ENCODE peak calls at places on chromosomes 1 and 21, in seven cellular contexts. U is fibroblast of the conjunctiva, Z is fibroblast of pulmonary artery, S is GOT3, F is Ammon's horn, I is NCI-H146, B is GM10248. X is an unnamed sample.
A peak's percentile ranks its signal among the peaks of the same experiment; 100 is the strongest.

GRCh38 chr1:56797079-56797685 is 22.0 kb downstream of the FYB2 start:
- DNase-seq in U (no peak), Z (no peak), S (no peak), F (no peak), I (no peak), B (no peak), X (peak; percentile 16)

GRCh38 chr1:228104526-228105251 is 1.6 kb upstream of the C1orf35 start:
- DNase-seq in U (no peak), Z (no peak), S (no peak), F (no peak), I (no peak), B (no peak), X (no peak)

GRCh38 chr1:85659174-85659573 is 49.1 kb downstream of the ZNHIT6 start:
- DNase-seq in U (no peak), Z (no peak), S (no peak), F (no peak), I (no peak), B (no peak), X (no peak)

GRCh38 chr1:88145752-88146151 is 538.3 kb upstream of the PKN2 start:
- DNase-seq in U (no peak), Z (no peak), S (no peak), F (no peak), I (no peak), B (no peak), X (no peak)

GRCh38 chr1:15949453-15950245 is 26.3 kb downstream of the ZBTB17 start:
- DNase-seq in U (peak; percentile 93), Z (peak; percentile 98), S (peak; percentile 50), F (peak; percentile 67), I (no peak), B (peak; percentile 92), X (peak; percentile 41)

GRCh38 chr1:5898266-5898665 is 94.0 kb downstream of the NPHP4 start:
- DNase-seq in U (no peak), Z (no peak), S (no peak), F (no peak), I (no peak), B (no peak), X (no peak)

GRCh38 chr21:37580690-37581089 is 214.1 kb downstream of the DYRK1A start:
- DNase-seq in U (no peak), Z (no peak), S (no peak), F (no peak), I (no peak), B (no peak), X (no peak)

GRCh38 chr1:21322681-21323016 is 32.4 kb upstream of the ECE1 start:
- DNase-seq in U (no peak), Z (peak; percentile 50), S (no peak), F (no peak), I (no peak), B (no peak), X (no peak)

GRCh38 chr21:31991356-31992331 is 118.8 kb downstream of the HUNK start:
- DNase-seq in U (no peak), Z (no peak), S (no peak), F (no peak), I (no peak), B (no peak), X (no peak)

GRCh38 chr21:18951291-18952038 is 547.9 kb upstream of the TMPRSS15 start:
- DNase-seq in U (no peak), Z (peak; percentile 0), S (no peak), F (peak; percentile 43), I (no peak), B (no peak), X (peak; percentile 86)

GRCh38 chr1:236890152-236891056 is 95.3 kb downstream of the MTR start:
- DNase-seq in U (no peak), Z (no peak), S (no peak), F (no peak), I (no peak), B (no peak), X (no peak)

GRCh38 chr1:19028110-19028509 is 71.6 kb upstream of the IFFO2 start:
- DNase-seq in U (no peak), Z (no peak), S (no peak), F (no peak), I (no peak), B (no peak), X (peak; percentile 88)

GRCh38 chr1:32538887-32539583 is at the start of gene ZBTB8A:
- DNase-seq in U (peak; percentile 40), Z (peak; percentile 66), S (no peak), F (peak; percentile 39), I (peak; percentile 65), B (peak; percentile 37), X (peak; percentile 65)

GRCh38 chr1:71031426-71031825 is 16.2 kb downstream of the PTGER3 start:
- DNase-seq in U (no peak), Z (no peak), S (no peak), F (no peak), I (no peak), B (no peak), X (no peak)

GRCh38 chr1:1175221-1176062 is 1.8 kb downstream of the TTLL10 start:
- DNase-seq in U (no peak), Z (no peak), S (no peak), F (no peak), I (no peak), B (no peak), X (no peak)

GRCh38 chr21:41316200-41316599 is 401 bp upstream of the FAM3B start:
- DNase-seq in U (no peak), Z (no peak), S (no peak), F (no peak), I (peak; percentile 69), B (no peak), X (no peak)

GRCh38 chr1:18927082-18927653 is 24.8 kb upstream of the ALDH4A1 start:
- DNase-seq in U (no peak), Z (no peak), S (no peak), F (no peak), I (no peak), B (peak; percentile 33), X (no peak)

GRCh38 chr1:12461764-12462163 is 156.2 kb downstream of the DHRS3 start:
- DNase-seq in U (no peak), Z (no peak), S (no peak), F (no peak), I (no peak), B (no peak), X (no peak)

GRCh38 chr1:168064216-168064615 is 72.5 kb downstream of the GPR161 start:
- DNase-seq in U (no peak), Z (no peak), S (no peak), F (no peak), I (no peak), B (no peak), X (no peak)

GRCh38 chr1:245375789-245376188 is 221.0 kb downstream of the KIF26B start:
- DNase-seq in U (no peak), Z (no peak), S (no peak), F (no peak), I (no peak), B (no peak), X (no peak)

GRCh38 chr1:119565131-119565772 is 58.2 kb downstream of the HSD3B1 start:
- DNase-seq in U (no peak), Z (no peak), S (no peak), F (no peak), I (no peak), B (peak; percentile 27), X (no peak)

GRCh38 chr1:24385160-24385939 is 28.2 kb downstream of the STPG1 start:
- DNase-seq in U (no peak), Z (peak; percentile 21), S (no peak), F (no peak), I (no peak), B (no peak), X (no peak)

GRCh38 chr1:234541281-234541975 is 62.4 kb upstream of the TARBP1 start:
- DNase-seq in U (no peak), Z (peak; percentile 59), S (no peak), F (no peak), I (no peak), B (no peak), X (no peak)

GRCh38 chr1:206923009-206923960 is 1.5 kb upstream of the FCMR start:
- DNase-seq in U (no peak), Z (no peak), S (no peak), F (no peak), I (no peak), B (peak; percentile 80), X (no peak)

GRCh38 chr1:174788981-174789380 is 210.8 kb upstream of the CACYBP start:
- DNase-seq in U (no peak), Z (peak; percentile 63), S (no peak), F (no peak), I (no peak), B (no peak), X (no peak)

GRCh38 chr1:211035821-211036380 is 98.0 kb downstream of the KCNH1 start:
- DNase-seq in U (no peak), Z (no peak), S (no peak), F (no peak), I (no peak), B (no peak), X (no peak)

GRCh38 chr1:64470670-64471217 is 815 bp downstream of the CACHD1 start:
- DNase-seq in U (no peak), Z (peak; percentile 17), S (no peak), F (no peak), I (peak; percentile 60), B (peak; percentile 24), X (no peak)

GRCh38 chr1:200334661-200335256 is 75.1 kb downstream of the ZNF281 start:
- DNase-seq in U (no peak), Z (no peak), S (no peak), F (no peak), I (no peak), B (no peak), X (no peak)

GRCh38 chr1:218361298-218362065 is 16.3 kb downstream of the TGFB2 start:
- DNase-seq in U (no peak), Z (peak; percentile 79), S (no peak), F (no peak), I (peak; percentile 46), B (no peak), X (no peak)

GRCh38 chr1:203135636-203136305 is 8.2 kb downstream of the ADORA1 start:
- DNase-seq in U (no peak), Z (no peak), S (no peak), F (no peak), I (no peak), B (no peak), X (no peak)